ENCODE peak calls at places on chromosomes 7 and 10, in eight cellular contexts. W, S, F, R, D, P, Z and Q are unnamed samples. For H3K4me1, the result is how much of the 10 kb centered on the place peaks cover.

GRCh38 chr7:138816650-138817049 is 18.7 kb upstream of the ATP6V0A4 start:
- DNase-seq in W (no peak), S (no peak), F (no peak), R (no peak), D (no peak), P (no peak), Z (no peak), Q (no peak)

GRCh38 chr7:13062596-13062995 is 375.2 kb downstream of the ARL4A start:
- DNase-seq in W (no peak), S (no peak), F (no peak), R (no peak), D (no peak), P (no peak), Z (no peak), Q (no peak)

GRCh38 chr10:93451244-93451947 is 30.7 kb downstream of the MYOF start:
- DNase-seq in W (no peak), S (no peak), F (no peak), R (no peak), D (no peak), P (no peak), Z (no peak), Q (no peak)

GRCh38 chr7:136617176-136617575 is 251.3 kb upstream of the CHRM2 start:
- DNase-seq in W (no peak), S (no peak), F (no peak), R (no peak), D (no peak), P (peak), Z (no peak), Q (peak)

GRCh38 chr10:43843331-43844101 is 194.8 kb upstream of the ZNF32 start:
- DNase-seq in W (no peak), S (no peak), F (no peak), R (no peak), D (no peak), P (peak), Z (peak), Q (peak)

GRCh38 chr7:156725982-156726381 is 85.4 kb downstream of the RNF32 start:
- DNase-seq in W (no peak), S (no peak), F (no peak), R (no peak), D (no peak), P (no peak), Z (no peak), Q (peak)

GRCh38 chr7:158368449-158368848 is 219.2 kb downstream of the PTPRN2 start:
- DNase-seq in W (no peak), S (no peak), F (no peak), R (no peak), D (no peak), P (no peak), Z (no peak), Q (no peak)

GRCh38 chr10:44853148-44853734 is 57.9 kb upstream of the TMEM72 start:
- DNase-seq in W (no peak), S (no peak), F (no peak), R (peak), D (no peak), P (peak), Z (no peak), Q (peak)

GRCh38 chr10:43120948-43121290 is 17.3 kb upstream of the CSGALNACT2 start:
- DNase-seq in W (no peak), S (peak), F (no peak), R (no peak), D (no peak), P (peak), Z (no peak), Q (no peak)

GRCh38 chr7:464712-465461 is 54.8 kb downstream of the PDGFA start:
- DNase-seq in W (no peak), S (no peak), F (no peak), R (no peak), D (peak), P (peak), Z (peak), Q (peak)

DNA sequence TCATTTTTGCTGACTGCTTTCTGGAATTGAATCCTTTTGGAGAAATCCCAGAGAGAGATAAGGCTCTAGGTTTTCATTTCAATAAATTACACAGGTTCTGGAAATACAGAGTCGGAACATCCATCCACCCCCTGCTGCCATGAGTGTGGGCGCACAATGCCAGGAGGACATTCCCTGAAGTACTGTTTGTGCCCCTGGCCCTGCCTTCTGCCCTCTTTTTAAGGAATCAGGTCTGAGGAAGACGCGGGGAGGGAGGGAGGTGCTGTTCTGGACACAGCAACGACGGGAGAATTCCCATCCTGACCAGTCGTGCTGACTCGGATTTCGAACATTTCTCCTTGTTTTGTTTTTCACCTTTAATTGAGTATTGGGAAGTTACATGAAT is 69.0 kb downstream of the SEC61G start:
- DNase-seq in W (no peak), S (no peak), F (no peak), R (no peak), D (no peak), P (no peak), Z (no peak), Q (no peak)
- H3K4me3 ChIP-seq in W (no peak), S (no peak), F (no peak), R (no peak), D (no peak), P (no peak), Z (no peak), Q (no peak)

GRCh38 chr7:100864263-100864845 is 2.8 kb upstream of the TRIP6 start:
- DNase-seq in W (no peak), S (no peak), F (no peak), R (no peak), D (no peak), P (no peak), Z (no peak), Q (no peak)
- H3K4me1 ChIP-seq in W (under half), S (under half), F (under half), R (under half), D (under half), P (under half), Z (under half), Q (under half)

GRCh38 chr10:21514808-21515580 is 10.5 kb downstream of the SKIDA1 start:
- DNase-seq in W (no peak), S (no peak), F (no peak), R (no peak), D (no peak), P (no peak), Z (no peak), Q (no peak)
- H3K4me3 ChIP-seq in W (no peak), S (peak), F (no peak), R (no peak), D (peak), P (no peak), Z (peak), Q (no peak)

GRCh38 chr10:102597131-102597891 is 47.0 kb upstream of the TRIM8 start:
- DNase-seq in W (no peak), S (no peak), F (no peak), R (no peak), D (no peak), P (no peak), Z (peak), Q (no peak)
- H3K4me1 ChIP-seq in W (under half), S (half or more), F (under half), R (under half), D (under half), P (under half), Z (half or more), Q (half or more)

GRCh38 chr10:24519950-24520349 is 203.7 kb downstream of the ARHGAP21 start:
- DNase-seq in W (no peak), S (no peak), F (no peak), R (no peak), D (no peak), P (peak), Z (no peak), Q (no peak)
- H3K4me3 ChIP-seq in W (no peak), S (no peak), F (no peak), R (no peak), D (no peak), P (no peak), Z (no peak), Q (no peak)

GRCh38 chr7:101943306-101943705 is 125.9 kb downstream of the CUX1 start:
- DNase-seq in W (no peak), S (no peak), F (no peak), R (no peak), D (peak), P (no peak), Z (no peak), Q (no peak)
- H3K4me1 ChIP-seq in W (under half), S (under half), F (under half), R (under half), D (under half), P (under half), Z (half or more), Q (under half)

DNA sequence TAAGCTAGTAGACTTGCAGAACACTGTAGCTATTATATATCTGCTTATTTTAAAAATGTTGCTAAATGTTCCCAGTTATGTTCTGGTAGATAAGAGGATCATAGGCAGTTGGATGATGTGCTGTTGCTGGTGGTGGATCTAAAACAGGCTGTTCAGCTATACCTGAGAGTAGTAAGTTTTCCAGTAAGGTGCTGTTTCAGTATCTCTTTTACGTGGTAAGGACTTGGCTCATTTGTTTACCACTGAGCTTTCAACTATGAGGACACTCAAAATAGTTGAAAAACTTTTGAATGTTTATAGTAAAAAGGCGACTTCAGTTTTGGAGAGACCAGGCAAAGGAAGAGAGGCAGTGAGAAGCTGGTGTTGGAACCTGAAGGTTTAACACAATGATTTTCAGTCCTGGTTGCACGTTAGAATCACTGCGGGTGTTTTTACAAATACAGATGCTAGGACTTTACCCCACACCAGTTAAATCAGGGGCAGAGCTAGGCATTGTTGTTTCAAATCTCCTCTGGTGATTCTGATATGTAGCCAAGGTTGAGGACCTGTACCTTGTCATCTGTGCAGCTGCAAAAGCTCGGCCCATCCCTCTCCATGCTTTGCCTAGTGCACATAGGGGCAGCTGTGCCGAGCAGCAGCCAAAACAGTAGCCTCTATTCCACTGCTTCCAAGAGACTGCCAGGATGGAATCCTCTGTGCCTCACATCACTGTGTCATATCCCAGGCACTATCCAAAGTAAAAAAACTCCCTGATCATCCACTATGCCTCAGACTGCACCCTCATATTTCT is 181.1 kb downstream of the CDK14 start:
- DNase-seq in W (no peak), S (no peak), F (no peak), R (no peak), D (no peak), P (no peak), Z (peak), Q (no peak)
- H3K4me3 ChIP-seq in W (no peak), S (no peak), F (no peak), R (no peak), D (no peak), P (no peak), Z (no peak), Q (no peak)

DNA sequence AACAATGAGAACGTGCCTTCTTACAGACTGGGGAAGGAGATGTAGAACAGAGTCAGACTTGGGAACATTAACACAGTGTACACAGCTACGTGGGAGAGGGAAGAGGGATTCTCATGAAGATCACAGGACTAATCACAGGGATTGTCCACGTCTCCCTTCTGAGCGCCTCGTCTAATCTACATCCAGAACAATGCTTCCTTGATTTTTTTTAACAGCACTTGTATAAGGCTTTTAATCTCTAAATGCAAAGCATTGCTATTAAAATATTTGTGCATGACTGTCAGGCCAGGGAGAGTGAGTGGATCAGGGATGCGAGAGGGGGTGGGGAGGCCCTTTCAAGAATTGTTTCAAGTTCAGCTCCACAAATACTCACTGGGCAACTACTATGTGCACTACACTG is 62.7 kb downstream of the MET start:
- DNase-seq in W (no peak), S (no peak), F (no peak), R (no peak), D (no peak), P (no peak), Z (no peak), Q (no peak)
- H3K4me1 ChIP-seq in W (under half), S (under half), F (under half), R (under half), D (under half), P (under half), Z (under half), Q (under half)

GRCh38 chr7:102044984-102045673 is 227.7 kb downstream of the CUX1 start:
- DNase-seq in W (no peak), S (peak), F (no peak), R (peak), D (no peak), P (peak), Z (peak), Q (peak)
- H3K4me3 ChIP-seq in W (no peak), S (peak), F (no peak), R (no peak), D (peak), P (no peak), Z (peak), Q (peak)

GRCh38 chr7:7922684-7923385 is 45.8 kb upstream of the GLCCI1 start:
- DNase-seq in W (no peak), S (no peak), F (no peak), R (no peak), D (no peak), P (no peak), Z (no peak), Q (no peak)
- H3K4me1 ChIP-seq in W (under half), S (under half), F (under half), R (under half), D (under half), P (under half), Z (under half), Q (under half)